ENCODE peak calls at places on chromosomes 11 and 22, in five cellular contexts. V, O, Q, Y and N are unnamed samples.

GRCh38 chr11:36672815-36673450 is 74.9 kb upstream of the RAG2 start:
- DNase-seq in Y (no peak), V (no peak), Q (peak; percentile 55), O (no peak), N (peak; percentile 32)

GRCh38 chr11:111541209-111542061 is 915 bp downstream of the LAYN start:
- DNase-seq in Q (no peak), V (peak; percentile 59), O (no peak), Y (peak; percentile 67), N (no peak)

GRCh38 chr11:77590194-77590591 is 440 bp downstream of the AQP11 start:
- DNase-seq in V (peak; percentile 34), Q (peak; percentile 67), Y (no peak), O (no peak), N (no peak)

GRCh38 chr22:32478994-32479393 is 4.4 kb downstream of the FBXO7 start:
- DNase-seq in Q (no peak), V (no peak), O (no peak), Y (no peak), N (no peak)

GRCh38 chr11:7332451-7332850 is 80.7 kb downstream of the SYT9 start:
- DNase-seq in Y (no peak), V (no peak), Q (no peak), O (no peak), N (no peak)

GRCh38 chr22:18987765-18988164 is 51.7 kb upstream of the PRODH start:
- DNase-seq in O (no peak), V (peak; percentile 78), Y (peak; percentile 78), Q (peak; percentile 32), N (peak; percentile 77)

GRCh38 chr11:113577356-113578163 is 102.4 kb upstream of the DRD2 start:
- DNase-seq in Y (peak; percentile 43), O (no peak), V (no peak), Q (no peak), N (no peak)

GRCh38 chr22:41919357-41920224 is 4.7 kb upstream of the SHISA8 start:
- DNase-seq in Q (no peak), V (peak; percentile 96), O (peak; percentile 71), Y (peak; percentile 98), N (peak; percentile 68)

GRCh38 chr22:38755911-38756532 is at the start of gene SUN2:
- DNase-seq in O (peak; percentile 53), V (peak; percentile 80), Q (peak; percentile 69), Y (peak; percentile 88), N (peak; percentile 98)

GRCh38 chr22:42439821-42440674 is 7.8 kb upstream of the NFAM1 start:
- DNase-seq in Q (no peak), V (no peak), Y (no peak), O (no peak), N (no peak)

GRCh38 chr11:2538951-2539735 is 94.3 kb downstream of the KCNQ1 start:
- DNase-seq in Q (no peak), Y (no peak), O (no peak), V (no peak), N (no peak)

GRCh38 chr11:28086569-28086968 is 21.4 kb downstream of the KIF18A start:
- DNase-seq in Y (no peak), Q (no peak), O (no peak), V (no peak), N (no peak)

GRCh38 chr11:65646921-65647701 is 9.2 kb downstream of the SIPA1 start:
- DNase-seq in V (peak; percentile 77), O (no peak), Y (peak; percentile 89), Q (no peak), N (no peak)

GRCh38 chr11:1275021-1275420 is 34.4 kb downstream of the TOLLIP start:
- DNase-seq in Y (no peak), O (no peak), V (no peak), Q (no peak), N (no peak)

GRCh38 chr22:45290410-45290936 is 5.7 kb downstream of the UPK3A start:
- DNase-seq in V (peak; percentile 53), Q (no peak), Y (no peak), O (no peak), N (no peak)

GRCh38 chr11:94168882-94169281 is 40.2 kb downstream of the PANX1 start:
- DNase-seq in V (no peak), Q (no peak), Y (no peak), O (no peak), N (no peak)

GRCh38 chr11:131253142-131253884 is 117.1 kb upstream of the NTM start:
- DNase-seq in O (no peak), Q (no peak), Y (peak; percentile 55), V (peak; percentile 50), N (no peak)

GRCh38 chr11:61635787-61636186 is 44.4 kb upstream of the DAGLA start:
- DNase-seq in Q (no peak), Y (no peak), V (no peak), O (no peak), N (no peak)

GRCh38 chr11:62842171-62842717 is 2.9 kb upstream of the WDR74 start:
- DNase-seq in V (peak; percentile 53), Y (peak; percentile 88), Q (no peak), O (no peak), N (no peak)

GRCh38 chr11:22192642-22193347 is at the start of gene ANO5:
- DNase-seq in V (peak; percentile 82), Y (peak; percentile 87), O (no peak), Q (no peak), N (peak; percentile 44)
- TF ChIP-seq ATF3 in V (no peak), Y (no peak), O (no peak), Q (no peak), N (no peak)

GRCh38 chr11:75491465-75491864 is 34.3 kb downstream of the GDPD5 start:
- DNase-seq in Q (no peak), Y (no peak), V (no peak), O (no peak), N (no peak)

GRCh38 chr11:75487366-75487765 is 38.4 kb downstream of the GDPD5 start:
- DNase-seq in Q (no peak), Y (no peak), V (no peak), O (no peak), N (no peak)

GRCh38 chr11:75492181-75492820 is 33.4 kb downstream of the GDPD5 start:
- DNase-seq in O (no peak), V (peak; percentile 32), Q (no peak), Y (no peak), N (peak; percentile 44)

GRCh38 chr11:75485742-75486141 is 40.0 kb downstream of the GDPD5 start:
- DNase-seq in Q (no peak), O (no peak), Y (no peak), V (no peak), N (no peak)

DNA sequence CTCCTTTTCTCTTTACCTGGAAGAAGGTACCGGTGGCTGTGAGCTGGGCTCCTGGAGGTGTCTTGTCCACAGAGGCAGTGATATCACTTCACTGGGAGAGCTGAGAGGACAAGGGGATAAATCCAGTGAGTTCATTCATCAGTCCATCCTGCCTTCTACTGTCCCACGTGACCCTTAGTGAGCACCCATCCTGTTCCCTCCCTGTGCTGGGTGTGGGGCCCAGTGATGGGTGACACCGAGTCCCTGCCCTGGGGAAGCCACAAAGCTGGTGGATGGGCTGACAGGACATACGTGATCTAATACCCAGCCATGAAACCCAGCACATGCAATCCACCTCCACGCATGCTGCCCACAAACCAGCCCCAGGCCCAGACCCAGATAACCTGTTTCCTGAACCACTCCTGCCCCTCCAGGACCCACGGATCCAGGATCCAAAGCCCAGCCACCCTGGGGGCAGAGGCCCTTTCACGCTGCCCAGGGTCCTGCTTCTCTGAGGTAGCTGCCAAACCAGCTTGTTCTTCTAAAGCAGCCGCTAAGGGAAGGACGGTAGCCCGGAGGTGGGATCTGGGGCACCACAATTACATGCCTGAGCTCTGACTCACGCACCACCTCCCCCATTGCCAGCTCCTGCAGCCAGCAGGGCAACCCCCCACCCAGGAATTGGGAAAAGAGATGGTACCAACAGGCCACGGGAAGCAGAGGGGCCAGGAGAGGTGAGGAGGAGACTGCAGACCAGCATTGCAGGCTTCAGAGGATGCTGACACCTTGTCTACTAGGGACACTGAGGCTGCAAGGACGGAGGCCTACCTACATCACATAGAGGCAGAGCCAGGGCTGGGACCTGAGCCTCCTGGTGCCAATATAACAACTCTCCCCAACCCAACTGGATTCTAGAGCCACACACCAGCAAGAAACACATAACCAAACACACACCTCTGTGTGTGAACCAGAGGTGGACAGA is 35.2 kb downstream of the GDPD5 start:
- DNase-seq in Y (peak; percentile 62), V (peak; percentile 36), O (no peak), Q (no peak), N (no peak)
- TF ChIP-seq CREB1 in Y (no peak), V (no peak), O (no peak), Q (no peak), N (no peak)

DNA sequence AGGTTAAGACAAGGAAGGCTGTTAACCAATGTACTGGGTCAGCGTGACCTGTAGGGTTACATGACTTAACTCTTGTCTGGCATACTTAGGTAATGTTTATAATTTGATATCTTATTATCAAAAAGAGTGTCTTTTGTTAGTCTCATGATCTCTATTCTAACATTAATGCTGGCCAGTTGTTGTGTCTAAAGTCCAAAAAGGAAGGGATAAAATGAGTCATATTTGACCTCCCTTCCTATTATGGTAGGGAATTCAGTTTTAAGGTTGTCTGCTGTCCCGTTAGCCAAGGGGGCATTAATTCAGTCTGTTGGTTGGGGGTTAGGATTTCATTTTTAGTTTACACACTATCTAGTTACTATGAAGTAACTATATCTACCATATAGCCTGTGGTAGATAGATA is 364.0 kb downstream of the GRM5 start:
- DNase-seq in V (no peak), O (no peak), Q (no peak), Y (no peak), N (no peak)
- TF ChIP-seq ATF3 in V (no peak), O (no peak), Q (no peak), Y (no peak), N (no peak)

GRCh38 chr11:122421684-122422083 is 233.8 kb upstream of the UBASH3B start:
- DNase-seq in O (no peak), Q (no peak), Y (no peak), V (no peak), N (no peak)
- TF ChIP-seq CREB1 in O (no peak), Q (no peak), Y (no peak), V (no peak), N (no peak)

GRCh38 chr11:105911454-105911853 is 110.6 kb downstream of the MSANTD4 start:
- DNase-seq in Q (no peak), Y (no peak), V (no peak), O (no peak), N (no peak)

GRCh38 chr11:105906517-105906916 is 115.5 kb downstream of the MSANTD4 start:
- DNase-seq in V (no peak), Q (no peak), O (no peak), Y (no peak), N (no peak)

GRCh38 chr11:105912666-105913065 is 109.4 kb downstream of the MSANTD4 start:
- DNase-seq in O (no peak), V (no peak), Q (no peak), Y (no peak), N (no peak)

GRCh38 chr11:105915036-105915435 is 107.0 kb downstream of the MSANTD4 start:
- DNase-seq in V (no peak), O (no peak), Y (no peak), Q (no peak), N (no peak)

DNA sequence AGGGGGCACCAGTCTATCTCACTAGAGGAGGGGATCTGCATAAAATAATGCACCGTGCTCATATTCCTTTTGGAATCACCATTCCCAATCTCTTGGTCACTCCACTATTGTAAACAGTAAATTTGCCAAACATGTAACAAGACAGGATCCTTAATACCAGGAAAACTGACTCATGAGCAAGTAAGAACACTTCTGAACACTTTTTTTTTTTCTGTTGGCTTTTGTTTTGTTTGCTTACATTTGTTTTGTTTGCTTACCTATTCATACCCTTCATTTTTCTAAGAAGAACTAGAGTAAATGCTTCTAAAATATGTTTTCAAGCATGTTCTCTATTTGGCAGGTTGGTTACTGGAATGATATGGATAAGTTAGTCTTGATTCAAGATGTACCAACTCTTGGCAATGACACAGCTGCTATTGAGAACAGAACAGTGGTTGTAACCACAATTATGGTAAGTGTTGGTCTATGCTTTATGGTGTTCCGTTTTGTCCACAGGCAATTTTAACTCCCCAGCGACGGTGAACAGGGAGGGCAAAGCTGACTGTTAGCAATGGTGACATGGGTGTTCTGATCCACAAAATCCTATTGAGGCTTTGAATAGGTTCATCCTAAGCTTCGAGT is 111.8 kb downstream of the MSANTD4 start:
- DNase-seq in Y (no peak), O (no peak), V (no peak), Q (no peak), N (no peak)
- TF ChIP-seq ATF3 in Y (no peak), O (no peak), V (no peak), Q (no peak), N (no peak)